ENCODE peak calls at places on chromosomes 13 and 19, in ten cellular contexts. K is lower lobe of right lung, Y is astrocyte of the spinal cord, C is bronchial epithelial cell, Q is heart right ventricle, A is fibroblast of lung, L is AG04449, G is thoracic aorta, T is epithelial cell of esophagus, W is tibial artery. F is an unnamed sample.
A peak's percentile ranks its signal among the peaks of the same experiment; 100 is the strongest.

GRCh38 chr19:12786149-12786870 is 5.0 kb upstream of the JUNB start:
- DNase-seq in K (peak; percentile 94), Y (no peak), C (no peak), Q (peak; percentile 72), A (no peak), L (no peak), G (no peak), T (peak; percentile 66), W (peak; percentile 79), F (no peak)

GRCh38 chr19:33246729-33247440 is 21.2 kb upstream of the SLC7A10 start:
- DNase-seq in K (peak; percentile 35), Y (no peak), C (no peak), Q (no peak), A (no peak), L (no peak), G (no peak), T (peak; percentile 15), W (no peak), F (no peak)

GRCh38 chr13:76293346-76293745 is 592.9 kb downstream of the KCTD12 start:
- DNase-seq in K (no peak), Y (peak; percentile 88), C (peak; percentile 87), Q (no peak), A (peak; percentile 73), L (no peak), G (no peak), T (peak; percentile 63), W (no peak), F (peak; percentile 41)

GRCh38 chr19:40279120-40279551 is 6.0 kb downstream of the AKT2 start:
- DNase-seq in K (peak; percentile 49), Y (peak; percentile 64), C (no peak), Q (peak; percentile 80), A (peak; percentile 14), L (no peak), G (no peak), T (no peak), W (peak; percentile 54), F (no peak)

GRCh38 chr13:98221234-98221633 is 44.2 kb upstream of the RNF113B start:
- DNase-seq in K (no peak), Y (no peak), C (no peak), Q (no peak), A (no peak), L (no peak), G (no peak), T (no peak), W (no peak), F (no peak)

GRCh38 chr13:51479199-51479523 is 26.3 kb upstream of the INTS6 start:
- DNase-seq in K (no peak), Y (peak; percentile 41), C (peak; percentile 87), Q (no peak), A (peak; percentile 76), L (no peak), G (no peak), T (peak; percentile 74), W (no peak), F (no peak)

GRCh38 chr13:95247857-95248256 is 53.4 kb downstream of the ABCC4 start:
- DNase-seq in K (no peak), Y (no peak), C (no peak), Q (no peak), A (no peak), L (no peak), G (no peak), T (no peak), W (no peak), F (no peak)

GRCh38 chr19:42386974-42387707 is 3.0 kb downstream of the CNFN start:
- DNase-seq in K (peak; percentile 77), Y (peak; percentile 29), C (peak; percentile 58), Q (peak; percentile 55), A (peak; percentile 40), L (no peak), G (no peak), T (peak; percentile 76), W (peak; percentile 45), F (no peak)

GRCh38 chr13:47474326-47474725 is 526.7 kb downstream of the SUCLA2 start:
- DNase-seq in K (no peak), Y (no peak), C (no peak), Q (no peak), A (no peak), L (no peak), G (no peak), T (no peak), W (no peak), F (no peak)

GRCh38 chr19:1684573-1684912 is 32.1 kb upstream of the TCF3 start:
- DNase-seq in K (no peak), Y (no peak), C (no peak), Q (no peak), A (no peak), L (no peak), G (no peak), T (no peak), W (no peak), F (no peak)

GRCh38 chr19:1678073-1678472 is 25.7 kb upstream of the TCF3 start:
- DNase-seq in K (no peak), Y (no peak), C (no peak), Q (no peak), A (no peak), L (no peak), G (no peak), T (no peak), W (no peak), F (no peak)

GRCh38 chr19:1683869-1684572 is 31.6 kb upstream of the TCF3 start:
- DNase-seq in K (no peak), Y (no peak), C (no peak), Q (no peak), A (no peak), L (no peak), G (no peak), T (no peak), W (no peak), F (no peak)

GRCh38 chr19:1685046-1685445 is 32.6 kb upstream of the TCF3 start:
- DNase-seq in K (no peak), Y (no peak), C (no peak), Q (no peak), A (no peak), L (no peak), G (no peak), T (no peak), W (no peak), F (no peak)

DNA sequence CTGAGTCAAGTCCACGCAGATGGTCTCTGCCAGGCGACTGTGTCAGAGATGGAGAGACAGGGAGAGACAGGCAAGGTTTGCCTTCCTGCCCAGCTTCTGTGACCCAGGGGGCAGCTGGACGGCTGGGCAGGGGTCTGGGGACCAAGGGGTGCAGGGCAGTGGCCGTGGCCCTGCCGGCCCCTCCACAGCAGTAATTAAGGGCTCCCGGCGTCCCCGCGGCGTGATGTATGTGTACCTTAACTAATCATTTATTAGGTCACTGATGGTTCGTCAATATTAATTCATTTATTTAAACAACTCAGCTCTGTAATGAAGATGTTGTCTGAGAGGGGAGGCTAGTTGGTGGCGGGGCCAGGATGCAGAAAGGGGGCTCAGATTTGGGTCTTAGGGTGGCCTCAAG is 28.6 kb upstream of the TCF3 start:
- DNase-seq in K (no peak), Y (no peak), C (no peak), Q (no peak), A (no peak), L (no peak), G (no peak), T (no peak), W (no peak), F (no peak)
- TF ChIP-seq CTCF in K (no peak), Y (no peak), C (no peak), Q (no peak), A (no peak), L (no peak), G (no peak), T (no peak), W (no peak), F (no peak)

GRCh38 chr19:10462557-10462956 is 40.6 kb downstream of the KEAP1 start:
- DNase-seq in K (no peak), Y (no peak), C (no peak), Q (no peak), A (no peak), L (no peak), G (no peak), T (no peak), W (no peak), F (no peak)
- H3K4me3 ChIP-seq in K (no peak overlapping the region), Y (no peak overlapping the region), C (no peak overlapping the region), Q (no peak overlapping the region), A (no peak overlapping the region), L (no peak overlapping the region), G (no peak overlapping the region), T (no peak overlapping the region), W (no peak overlapping the region), F (no peak overlapping the region)

GRCh38 chr19:51654783-51655182 is 8.2 kb upstream of the SIGLEC14 start:
- DNase-seq in K (no peak), Y (no peak), C (no peak), Q (no peak), A (no peak), L (no peak), G (no peak), T (no peak), W (no peak), F (no peak)
- TF ChIP-seq CTCF in K (no peak), Y (no peak), C (no peak), Q (no peak), A (no peak), L (no peak), G (no peak), T (no peak), W (no peak), F (no peak)

GRCh38 chr13:110157718-110158117 is 149.2 kb downstream of the COL4A1 start:
- DNase-seq in K (no peak), Y (no peak), C (no peak), Q (no peak), A (no peak), L (no peak), G (no peak), T (no peak), W (no peak), F (no peak)

GRCh38 chr13:110154370-110155031 is 152.5 kb downstream of the COL4A1 start:
- DNase-seq in K (no peak), Y (no peak), C (no peak), Q (no peak), A (no peak), L (no peak), G (no peak), T (no peak), W (no peak), F (no peak)

GRCh38 chr13:110155072-110155471 is 151.9 kb downstream of the COL4A1 start:
- DNase-seq in K (no peak), Y (no peak), C (no peak), Q (no peak), A (no peak), L (no peak), G (no peak), T (no peak), W (no peak), F (no peak)

GRCh38 chr13:110158201-110158600 is 148.8 kb downstream of the COL4A1 start:
- DNase-seq in K (no peak), Y (no peak), C (no peak), Q (no peak), A (no peak), L (no peak), G (no peak), T (no peak), W (no peak), F (no peak)

GRCh38 chr13:110156186-110157065 is 150.5 kb downstream of the COL4A1 start:
- DNase-seq in K (no peak), Y (no peak), C (no peak), Q (no peak), A (peak; percentile 71), L (no peak), G (no peak), T (no peak), W (no peak), F (no peak)
- H3K4me3 ChIP-seq in K (no peak overlapping the region), Y (no peak overlapping the region), C (no peak overlapping the region), Q (no peak overlapping the region), A (no peak overlapping the region), L (no peak overlapping the region), G (no peak overlapping the region), T (no peak overlapping the region), W (no peak overlapping the region), F (no peak overlapping the region)

F was measured in AG09309.